ENCODE peak calls at places on chromosomes 3 and 15, in seven cellular contexts. F, L, P, T, G, J and H are unnamed samples.
A peak's percentile ranks its signal among the peaks of the same experiment; 100 is the strongest.

GRCh38 chr15:24777307-24777706 is 101.7 kb downstream of the NPAP1 start:
- DNase-seq in F (no peak), L (no peak), P (no peak), T (no peak), G (no peak), J (no peak), H (no peak)

GRCh38 chr3:189494632-189495031 is 136.6 kb upstream of the TP63 start:
- DNase-seq in F (no peak), L (no peak), P (no peak), T (no peak), G (no peak), J (no peak), H (no peak)

GRCh38 chr3:170117134-170117533 is 64.4 kb downstream of the PHC3 start:
- DNase-seq in F (no peak), L (no peak), P (no peak), T (no peak), G (no peak), J (peak; percentile 4), H (no peak)

GRCh38 chr15:53193149-53193548 is 403.0 kb upstream of the ONECUT1 start:
- DNase-seq in F (no peak), L (no peak), P (no peak), T (no peak), G (no peak), J (peak; percentile 60), H (no peak)

GRCh38 chr3:66403268-66403990 is 97.4 kb downstream of the LRIG1 start:
- DNase-seq in F (no peak), L (no peak), P (no peak), T (peak; percentile 32), G (no peak), J (no peak), H (no peak)

GRCh38 chr3:59133350-59133749 is 83.5 kb upstream of the CFAP20DC start:
- DNase-seq in F (no peak), L (no peak), P (no peak), T (no peak), G (no peak), J (no peak), H (no peak)

GRCh38 chr3:139476348-139476747 is at the start of gene RBP2:
- DNase-seq in F (no peak), L (no peak), P (no peak), T (no peak), G (no peak), J (peak; percentile 34), H (no peak)

GRCh38 chr3:41001556-41001955 is 197.7 kb upstream of the CTNNB1 start:
- DNase-seq in F (no peak), L (no peak), P (no peak), T (no peak), G (no peak), J (no peak), H (no peak)

GRCh38 chr15:74845208-74845568 is 2.2 kb upstream of the ULK3 start:
- DNase-seq in F (no peak), L (no peak), P (no peak), T (no peak), G (peak; percentile 86), J (no peak), H (no peak)

GRCh38 chr15:31871887-31872281 is 158.4 kb upstream of the CHRNA7 start:
- DNase-seq in F (no peak), L (no peak), P (no peak), T (no peak), G (no peak), J (no peak), H (no peak)

GRCh38 chr15:90000175-90000923 is 775 bp upstream of the ZNF710 start:
- DNase-seq in F (peak; percentile 28), L (peak; percentile 40), P (no peak), T (peak; percentile 77), G (peak; percentile 87), J (peak; percentile 60), H (no peak)

GRCh38 chr3:54570008-54570407 is 357.9 kb downstream of the LRTM1 start:
- DNase-seq in F (no peak), L (no peak), P (peak; percentile 70), T (no peak), G (no peak), J (no peak), H (no peak)

GRCh38 chr15:76059320-76060097 is at the start of gene TMEM266:
- DNase-seq in F (no peak), L (peak; percentile 18), P (no peak), T (peak; percentile 53), G (peak; percentile 79), J (peak; percentile 89), H (no peak)

GRCh38 chr15:43440721-43441281 is 52.2 kb downstream of the TP53BP1 start:
- DNase-seq in F (peak; percentile 62), L (peak; percentile 28), P (no peak), T (no peak), G (no peak), J (peak; percentile 71), H (peak; percentile 89)

GRCh38 chr15:98904466-98905048 is 103.0 kb downstream of the PGPEP1L start:
- DNase-seq in F (no peak), L (no peak), P (no peak), T (no peak), G (no peak), J (peak; percentile 53), H (no peak)

GRCh38 chr15:66027268-66027806 is 158.0 kb downstream of the RAB11A start:
- DNase-seq in F (no peak), L (no peak), P (no peak), T (no peak), G (no peak), J (no peak), H (no peak)

GRCh38 chr15:80643296-80643965 is 51.7 kb upstream of the ABHD17C start:
- DNase-seq in F (no peak), L (no peak), P (no peak), T (no peak), G (no peak), J (no peak), H (no peak)

GRCh38 chr3:100210777-100211145 is 50.0 kb upstream of the TBC1D23 start:
- DNase-seq in F (no peak), L (no peak), P (peak; percentile 53), T (no peak), G (no peak), J (peak; percentile 58), H (no peak)

GRCh38 chr3:31392568-31392967 is 140.2 kb upstream of the STT3B start:
- DNase-seq in F (no peak), L (no peak), P (no peak), T (no peak), G (no peak), J (no peak), H (no peak)

GRCh38 chr15:80351211-80351610 is 53.0 kb upstream of the ARNT2 start:
- DNase-seq in F (no peak), L (no peak), P (no peak), T (no peak), G (no peak), J (no peak), H (no peak)

GRCh38 chr3:170488802-170489201 is 70.1 kb downstream of the CLDN11 start:
- DNase-seq in F (peak; percentile 51), L (no peak), P (no peak), T (no peak), G (no peak), J (peak; percentile 50), H (no peak)

GRCh38 chr15:62104846-62105245 is 38.1 kb downstream of the C2CD4A start:
- DNase-seq in F (no peak), L (no peak), P (no peak), T (no peak), G (no peak), J (no peak), H (no peak)

GRCh38 chr3:53789459-53789858 is 56.8 kb downstream of the CHDH start:
- DNase-seq in F (no peak), L (no peak), P (no peak), T (no peak), G (no peak), J (no peak), H (no peak)

GRCh38 chr3:134614955-134615354 is 35.9 kb downstream of the KY start:
- DNase-seq in F (no peak), L (no peak), P (no peak), T (no peak), G (no peak), J (no peak), H (no peak)

GRCh38 chr3:150376001-150376848 is 31.9 kb upstream of the TSC22D2 start:
- DNase-seq in F (no peak), L (no peak), P (no peak), T (no peak), G (no peak), J (peak; percentile 55), H (no peak)

DNA sequence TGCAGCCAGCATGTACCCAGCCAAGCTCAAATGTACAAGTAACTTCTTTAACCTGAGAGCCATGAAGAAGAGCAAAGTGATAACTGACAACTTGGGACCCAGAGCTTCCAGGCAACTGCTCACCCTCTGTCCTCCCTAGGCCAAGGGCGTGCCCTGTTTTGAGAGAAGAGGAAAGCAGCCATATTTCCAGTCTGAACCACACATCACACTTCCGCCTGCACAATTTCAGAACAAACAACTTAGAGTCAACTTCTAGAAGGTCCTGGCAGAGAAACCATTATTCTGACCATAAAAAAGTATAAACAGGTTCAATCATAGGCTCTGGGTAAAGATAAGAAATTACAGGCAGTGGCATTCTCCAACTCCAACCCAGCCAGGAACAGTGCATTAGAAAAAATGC is 50.1 kb downstream of the ITGB5 start:
- DNase-seq in F (no peak), L (no peak), P (no peak), T (no peak), G (no peak), J (no peak), H (no peak)
- H3K27ac ChIP-seq in F (peak overlapping the region; percentile 80), L (peak overlapping the region; percentile 91), P (peak overlapping the region; percentile 64), T (peak overlapping the region; percentile 45), G (peak overlapping the region; percentile 71), J (peak overlapping the region; percentile 98), H (peak overlapping the region; percentile 80)

DNA sequence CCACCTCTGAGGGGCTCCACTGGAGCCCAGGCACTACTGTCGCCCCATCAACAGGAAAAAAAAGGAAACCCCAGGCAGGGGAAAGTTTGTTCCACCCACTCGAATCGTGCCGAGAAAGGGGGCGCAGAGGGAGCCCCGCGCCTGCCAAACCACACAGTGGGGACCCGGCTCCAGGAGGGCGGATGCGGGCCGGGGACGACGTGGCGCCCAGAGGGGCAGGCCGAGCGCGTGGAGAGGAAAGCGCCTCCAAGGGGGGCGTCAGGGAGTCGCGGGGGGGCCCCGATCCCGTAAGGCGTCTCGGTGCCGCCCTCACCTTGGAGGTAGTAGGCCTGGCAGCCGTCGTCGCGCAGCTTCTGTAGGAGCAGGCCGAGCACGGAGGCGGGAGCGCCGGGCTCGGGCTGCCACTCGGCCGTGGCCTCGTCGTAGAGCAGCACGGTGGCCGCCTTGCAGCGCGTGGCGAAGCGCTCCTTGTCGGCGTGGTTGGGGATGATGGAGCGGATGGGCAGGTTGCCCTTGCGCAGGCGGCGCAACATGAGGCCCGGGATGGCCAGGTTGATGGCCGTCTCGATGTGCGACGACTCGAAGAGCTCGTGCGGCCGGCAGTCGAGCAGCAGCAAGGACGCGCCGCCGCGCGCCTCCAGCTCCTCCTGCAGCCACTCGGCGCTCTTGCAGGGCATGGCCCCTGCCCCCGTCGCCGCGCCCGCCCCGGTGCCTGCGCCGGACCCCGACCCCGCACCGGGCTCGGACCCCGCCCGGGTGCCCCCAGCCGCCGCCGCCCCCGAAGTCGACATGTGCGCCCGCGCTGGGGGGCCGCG is 627 bp downstream of the DUSP7 start:
- DNase-seq in F (no peak), L (peak; percentile 53), P (no peak), T (peak; percentile 75), G (peak; percentile 93), J (peak; percentile 82), H (no peak)
- TF ChIP-seq CTCF in F (no peak), L (no peak), P (peak; percentile 49), T (peak; percentile 5), G (no peak), J (no peak), H (no peak)

GRCh38 chr3:111751961-111752360 is 107.1 kb upstream of the PHLDB2 start:
- DNase-seq in F (no peak), L (no peak), P (no peak), T (no peak), G (no peak), J (peak; percentile 52), H (no peak)
- H3K27ac ChIP-seq in F (no peak overlapping the region), L (peak overlapping the region; percentile 48), P (no peak overlapping the region), T (no peak overlapping the region), G (no peak overlapping the region), J (peak overlapping the region; percentile 32), H (no peak overlapping the region)

GRCh38 chr3:137304313-137305056 is 346.7 kb downstream of the IL20RB start:
- DNase-seq in F (no peak), L (no peak), P (no peak), T (no peak), G (no peak), J (no peak), H (no peak)
- TF ChIP-seq CTCF in F (no peak), L (no peak), P (no peak), T (no peak), G (no peak), J (no peak), H (no peak)